ENCODE peak calls at places on chromosomes 12 and 14, in four cellular contexts. One of them, this sample, is unnamed.

GRCh38 chr12:132537049-132537448 is 47.1 kb downstream of the FBRSL1 start:
- DNase-seq in GM23338: no peak
- DNase-seq in endothelial cell of umbilical vein: no peak
- DNase-seq in MM.1S: no peak
- DNase-seq in this sample: no peak

GRCh38 chr12:57614178-57614947 is 3.1 kb downstream of the ARHGEF25 start:
- DNase-seq in GM23338: peak; percentile 89
- DNase-seq in MM.1S: peak; percentile 30
- DNase-seq in endothelial cell of umbilical vein: no peak
- DNase-seq in this sample: no peak

GRCh38 chr12:3133410-3133793 is 56.2 kb downstream of the TSPAN9 start:
- DNase-seq in GM23338: no peak
- DNase-seq in MM.1S: no peak
- DNase-seq in endothelial cell of umbilical vein: no peak
- DNase-seq in this sample: no peak

GRCh38 chr12:105343836-105344235 is 13.3 kb downstream of the C12orf75 start:
- DNase-seq in endothelial cell of umbilical vein: no peak
- DNase-seq in MM.1S: no peak
- DNase-seq in GM23338: no peak
- DNase-seq in this sample: no peak

GRCh38 chr12:15728118-15728598 is 61.0 kb downstream of the EPS8 start:
- DNase-seq in MM.1S: no peak
- DNase-seq in GM23338: no peak
- DNase-seq in endothelial cell of umbilical vein: peak; percentile 85
- DNase-seq in this sample: peak; percentile 74

GRCh38 chr12:120669055-120669828 is 17.7 kb upstream of the MLEC start:
- DNase-seq in MM.1S: no peak
- DNase-seq in GM23338: peak; percentile 52
- DNase-seq in endothelial cell of umbilical vein: no peak
- DNase-seq in this sample: peak; percentile 37

GRCh38 chr12:113130457-113131135 is 5.0 kb downstream of the RASAL1 start:
- DNase-seq in endothelial cell of umbilical vein: no peak
- DNase-seq in GM23338: peak; percentile 85
- DNase-seq in MM.1S: no peak
- DNase-seq in this sample: peak; percentile 30

GRCh38 chr12:121499929-121500793 is 80.7 kb downstream of the KDM2B start:
- DNase-seq in endothelial cell of umbilical vein: peak; percentile 71
- DNase-seq in MM.1S: peak; percentile 30
- DNase-seq in GM23338: peak; percentile 76
- DNase-seq in this sample: peak; percentile 83

GRCh38 chr12:121765573-121765972 is 27.9 kb downstream of the RHOF start:
- DNase-seq in GM23338: no peak
- DNase-seq in endothelial cell of umbilical vein: no peak
- DNase-seq in MM.1S: no peak
- DNase-seq in this sample: peak; percentile 79

GRCh38 chr14:69613312-69614073 is 2.1 kb downstream of the SUSD6 start:
- DNase-seq in MM.1S: no peak
- DNase-seq in GM23338: no peak
- DNase-seq in endothelial cell of umbilical vein: no peak
- DNase-seq in this sample: no peak

GRCh38 chr12:116661341-116661740 is 76.5 kb downstream of the SPRING1 start:
- DNase-seq in endothelial cell of umbilical vein: no peak
- DNase-seq in GM23338: no peak
- DNase-seq in MM.1S: no peak
- DNase-seq in this sample: no peak

GRCh38 chr14:69987416-69988144 is 108.4 kb downstream of the SMOC1 start:
- DNase-seq in MM.1S: no peak
- DNase-seq in endothelial cell of umbilical vein: no peak
- DNase-seq in GM23338: peak; percentile 76
- DNase-seq in this sample: no peak

DNA sequence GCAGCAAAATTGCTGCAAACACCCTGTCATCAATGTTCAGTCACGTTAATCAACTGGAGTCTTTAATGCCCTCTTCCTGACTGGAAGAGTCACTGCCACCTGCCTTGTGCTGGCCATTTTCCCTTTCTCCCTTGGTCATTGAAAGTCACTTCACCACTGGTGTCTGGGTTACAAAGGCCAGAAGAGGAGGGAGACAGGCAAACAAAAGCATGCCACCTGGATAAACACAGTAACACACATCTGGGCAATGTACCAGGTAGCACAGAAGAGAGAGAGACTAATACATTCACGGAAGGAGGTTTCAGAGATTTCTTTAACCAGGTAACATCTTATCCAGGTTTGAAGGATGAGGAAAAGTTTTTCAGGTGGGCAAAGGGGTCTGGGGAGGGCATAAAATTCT is 32.7 kb downstream of the GPHB5 start:
- DNase-seq in GM23338: no peak
- DNase-seq in MM.1S: no peak
- DNase-seq in endothelial cell of umbilical vein: no peak
- DNase-seq in this sample: no peak
- TF ChIP-seq EZH2 in GM23338: no peak
- TF ChIP-seq EZH2 in MM.1S: no peak
- TF ChIP-seq EZH2 in endothelial cell of umbilical vein: no peak
- TF ChIP-seq EZH2 in this sample: no peak

DNA sequence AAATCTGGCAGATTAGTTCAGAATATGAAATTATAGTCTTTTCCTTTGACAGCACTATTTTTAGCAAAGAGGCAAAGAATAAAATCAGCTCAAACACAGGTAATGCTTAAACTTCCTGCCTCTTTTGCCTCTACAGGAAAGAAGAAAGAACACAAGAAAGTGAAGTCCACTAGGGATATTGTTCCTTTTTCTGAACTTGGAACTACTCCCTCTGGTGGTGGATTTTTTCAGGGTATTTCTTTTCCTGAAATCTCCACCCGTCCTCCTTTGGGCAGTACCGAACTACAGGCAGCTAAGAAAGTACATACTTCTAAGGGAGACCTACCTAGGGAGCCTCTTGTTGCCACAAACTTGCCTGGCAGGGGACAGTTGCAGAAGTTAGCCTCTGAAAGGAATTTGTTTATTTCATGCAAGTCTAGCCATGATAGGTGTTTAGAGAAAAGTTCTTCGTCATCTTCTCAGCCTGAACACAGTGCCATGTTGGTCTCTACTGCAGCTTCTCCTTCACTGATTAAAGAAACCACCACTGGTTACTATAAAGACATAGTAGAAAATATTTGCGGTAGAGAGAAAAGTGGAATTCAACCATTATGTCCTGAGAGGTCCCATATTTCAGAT is 17.4 kb downstream of the TMPO start:
- DNase-seq in MM.1S: peak; percentile 31
- DNase-seq in GM23338: peak; percentile 85
- DNase-seq in endothelial cell of umbilical vein: peak; percentile 51
- DNase-seq in this sample: peak; percentile 89
- H4K20me1 ChIP-seq in MM.1S: peaks cover 26% of the 10 kb centered on the region
- H4K20me1 ChIP-seq in GM23338: peaks cover 20% of the 10 kb centered on the region
- H4K20me1 ChIP-seq in endothelial cell of umbilical vein: no peaks in the 10 kb centered on the region
- H4K20me1 ChIP-seq in this sample: peaks cover 2% of the 10 kb centered on the region

GRCh38 chr14:51094901-51095853 is at the start of gene TRIM9:
- DNase-seq in MM.1S: peak; percentile 87
- DNase-seq in endothelial cell of umbilical vein: peak; percentile 89
- DNase-seq in GM23338: peak; percentile 100
- DNase-seq in this sample: peak; percentile 99

GRCh38 chr14:51095854-51096823 is 1.2 kb upstream of the TRIM9 start:
- DNase-seq in endothelial cell of umbilical vein: no peak
- DNase-seq in MM.1S: no peak
- DNase-seq in GM23338: no peak
- DNase-seq in this sample: no peak

GRCh38 chr14:51093371-51094281 is 1.3 kb downstream of the TRIM9 start:
- DNase-seq in GM23338: peak; percentile 78
- DNase-seq in MM.1S: no peak
- DNase-seq in endothelial cell of umbilical vein: no peak
- DNase-seq in this sample: no peak

GRCh38 chr14:51092965-51093364 is 1.9 kb downstream of the TRIM9 start:
- DNase-seq in endothelial cell of umbilical vein: no peak
- DNase-seq in MM.1S: no peak
- DNase-seq in GM23338: no peak
- DNase-seq in this sample: no peak

GRCh38 chr14:51094282-51094821 is 553 bp downstream of the TRIM9 start:
- DNase-seq in MM.1S: no peak
- DNase-seq in endothelial cell of umbilical vein: no peak
- DNase-seq in GM23338: peak; percentile 60
- DNase-seq in this sample: no peak
- TF ChIP-seq EZH2 in MM.1S: no peak
- TF ChIP-seq EZH2 in endothelial cell of umbilical vein: peak; percentile 33
- TF ChIP-seq EZH2 in GM23338: no peak
- TF ChIP-seq EZH2 in this sample: no peak

GRCh38 chr12:67284561-67284960 is 15.4 kb downstream of the CAND1 start:
- DNase-seq in GM23338: no peak
- DNase-seq in endothelial cell of umbilical vein: no peak
- DNase-seq in MM.1S: no peak
- DNase-seq in this sample: no peak
- H4K20me1 ChIP-seq in GM23338: peaks cover 21% of the 10 kb centered on the region
- H4K20me1 ChIP-seq in endothelial cell of umbilical vein: peaks cover 3% of the 10 kb centered on the region
- H4K20me1 ChIP-seq in MM.1S: peaks cover 13% of the 10 kb centered on the region
- H4K20me1 ChIP-seq in this sample: peaks cover 34% of the 10 kb centered on the region

DNA sequence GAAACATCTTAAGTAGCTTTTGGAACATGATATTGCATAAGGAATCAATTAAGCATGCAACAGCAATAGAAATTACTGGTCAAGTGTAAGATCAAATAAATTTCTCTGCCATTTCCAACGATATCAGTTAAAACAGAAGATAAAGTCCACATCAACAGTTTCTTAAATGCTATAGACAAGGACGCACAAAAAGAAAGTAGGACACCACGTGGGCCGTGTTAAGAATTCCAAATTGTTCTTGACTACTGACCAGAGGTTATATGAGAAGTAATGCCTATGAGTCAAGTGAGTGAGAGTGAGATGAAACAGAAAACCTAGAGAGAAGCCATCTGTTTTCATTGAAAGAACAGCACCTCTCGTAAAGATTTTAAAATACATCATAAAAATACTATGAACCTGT is 318.2 kb downstream of the TMEM117 start:
- DNase-seq in GM23338: no peak
- DNase-seq in endothelial cell of umbilical vein: no peak
- DNase-seq in MM.1S: no peak
- DNase-seq in this sample: no peak
- TF ChIP-seq EZH2 in GM23338: no peak
- TF ChIP-seq EZH2 in endothelial cell of umbilical vein: no peak
- TF ChIP-seq EZH2 in MM.1S: no peak
- TF ChIP-seq EZH2 in this sample: no peak

GRCh38 chr12:1702708-1703107 is 11.8 kb downstream of the ADIPOR2 start:
- DNase-seq in MM.1S: no peak
- DNase-seq in GM23338: no peak
- DNase-seq in endothelial cell of umbilical vein: no peak
- DNase-seq in this sample: no peak

GRCh38 chr12:1697253-1697652 is 6.4 kb downstream of the ADIPOR2 start:
- DNase-seq in endothelial cell of umbilical vein: no peak
- DNase-seq in MM.1S: no peak
- DNase-seq in GM23338: no peak
- DNase-seq in this sample: no peak

GRCh38 chr12:1696800-1697199 is 5.9 kb downstream of the ADIPOR2 start:
- DNase-seq in MM.1S: no peak
- DNase-seq in endothelial cell of umbilical vein: no peak
- DNase-seq in GM23338: no peak
- DNase-seq in this sample: no peak

GRCh38 chr12:1695836-1696670 is 5.2 kb downstream of the ADIPOR2 start:
- DNase-seq in GM23338: no peak
- DNase-seq in endothelial cell of umbilical vein: peak; percentile 39
- DNase-seq in MM.1S: no peak
- DNase-seq in this sample: no peak

DNA sequence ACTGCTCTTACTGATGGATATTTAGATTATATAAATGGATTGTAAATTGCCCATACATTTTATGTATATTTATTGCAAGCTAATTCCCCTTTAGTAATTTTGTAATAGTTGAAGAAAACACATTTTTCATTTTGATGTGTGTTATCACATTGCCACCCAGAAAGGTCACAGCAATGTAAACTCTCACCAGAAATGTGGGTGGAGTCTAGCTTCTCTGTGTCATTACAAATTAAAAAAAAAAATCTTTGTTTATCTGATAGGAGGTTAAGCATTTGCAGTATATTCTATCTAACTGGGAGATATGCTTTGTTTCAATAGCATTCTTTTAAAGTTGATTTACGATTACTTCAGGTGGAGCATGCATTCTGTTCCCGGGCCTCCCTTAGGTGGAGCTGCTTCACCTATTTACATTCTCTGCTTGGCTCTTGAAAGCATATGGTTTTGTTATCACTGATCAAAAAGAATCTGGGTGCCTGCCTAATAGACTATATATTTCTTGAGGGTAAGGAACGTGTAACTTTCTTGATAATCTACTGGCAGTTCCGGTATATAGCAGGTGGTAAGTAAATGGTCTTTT is 7.9 kb downstream of the ADIPOR2 start:
- DNase-seq in GM23338: no peak
- DNase-seq in endothelial cell of umbilical vein: no peak
- DNase-seq in MM.1S: no peak
- DNase-seq in this sample: no peak
- H4K20me1 ChIP-seq in GM23338: peaks cover 53% of the 10 kb centered on the region
- H4K20me1 ChIP-seq in endothelial cell of umbilical vein: peaks cover 3% of the 10 kb centered on the region
- H4K20me1 ChIP-seq in MM.1S: peaks cover 7% of the 10 kb centered on the region
- H4K20me1 ChIP-seq in this sample: peaks cover 40% of the 10 kb centered on the region

DNA sequence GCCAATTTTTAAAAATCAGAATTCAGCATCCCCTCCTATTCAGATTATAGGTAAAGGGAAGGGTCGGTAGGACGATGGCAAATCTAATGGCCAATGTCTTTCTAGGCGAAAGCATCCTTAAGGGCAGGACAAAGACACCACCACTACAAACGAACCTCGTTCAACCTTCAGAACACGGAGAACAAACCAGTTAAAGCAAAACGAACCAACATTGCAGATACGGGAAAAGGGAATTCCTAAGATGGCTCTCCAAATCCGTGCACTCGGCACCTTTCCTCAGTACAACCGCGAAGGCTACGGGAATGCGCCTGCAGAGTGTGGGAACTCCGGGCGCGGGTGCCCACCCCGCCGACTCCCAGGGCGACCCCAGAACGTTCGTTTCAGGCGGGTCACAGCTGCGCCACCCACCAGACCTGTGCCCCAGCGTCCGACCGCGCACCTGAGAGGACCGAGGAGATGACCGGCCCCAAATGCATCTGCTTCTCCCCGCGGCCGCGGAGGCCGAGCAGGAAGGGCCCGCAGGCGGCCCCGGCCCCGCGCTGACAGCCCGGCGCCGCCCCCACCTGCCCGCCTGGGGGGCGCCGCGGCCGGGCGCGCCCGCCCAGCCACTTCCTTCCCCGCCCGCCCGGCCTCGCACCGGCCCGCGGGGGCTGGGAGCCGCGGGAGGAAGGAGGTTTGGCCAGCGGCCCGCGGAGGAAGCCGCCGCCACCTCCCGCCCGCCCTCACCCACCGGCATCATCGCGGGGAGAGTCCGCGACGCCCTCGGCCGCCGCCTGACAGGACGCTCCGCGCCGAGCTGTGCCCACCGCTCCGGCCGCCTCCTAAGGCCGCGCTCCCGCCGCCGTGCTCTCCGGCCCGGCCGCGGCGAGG is 571 bp downstream of the PPP1R13B start:
- DNase-seq in endothelial cell of umbilical vein: peak; percentile 26
- DNase-seq in MM.1S: peak; percentile 35
- DNase-seq in GM23338: peak; percentile 67
- DNase-seq in this sample: peak; percentile 45
- TF ChIP-seq EZH2 in endothelial cell of umbilical vein: no peak
- TF ChIP-seq EZH2 in MM.1S: no peak
- TF ChIP-seq EZH2 in GM23338: no peak
- TF ChIP-seq EZH2 in this sample: no peak

This sample was measured in PC-3.